ENCODE peak calls at places on chromosomes 4 and X, in seven cellular contexts. U, Q, L, K, V, T and R are unnamed samples.

GRCh38 chr4:88573995-88574394 is 18.3 kb upstream of the HERC3 start:
- DNase-seq in T (no peak), Q (no peak), L (no peak), U (no peak), V (no peak), K (no peak), R (no peak)

GRCh38 chr4:8340721-8341680 is 71.4 kb downstream of the HTRA3 start:
- DNase-seq in T (no peak), L (no peak), Q (peak), K (no peak), V (no peak), U (no peak), R (no peak)

GRCh38 chrX:148416142-148416541 is 84.3 kb upstream of the AFF2 start:
- DNase-seq in Q (no peak), V (no peak), K (no peak), L (no peak), U (no peak), T (no peak), R (no peak)

GRCh38 chrX:1248381-1249061 is 20.1 kb upstream of the CSF2RA start:
- DNase-seq in K (peak), Q (no peak), T (no peak), U (no peak), L (no peak), V (no peak), R (no peak)

GRCh38 chrX:46582964-46583363 is 9.4 kb downstream of the CHST7 start:
- DNase-seq in T (no peak), V (no peak), L (no peak), U (no peak), K (no peak), Q (peak), R (no peak)

GRCh38 chrX:148574247-148574973 is 74.0 kb downstream of the AFF2 start:
- DNase-seq in K (no peak), T (no peak), Q (no peak), L (no peak), U (no peak), V (no peak), R (no peak)

GRCh38 chrX:38692961-38693360 is 108.3 kb upstream of the MID1IP1 start:
- DNase-seq in K (no peak), L (no peak), V (no peak), T (no peak), U (no peak), Q (no peak), R (no peak)

GRCh38 chrX:29225670-29226069 is 638.4 kb downstream of the IL1RAPL1 start:
- DNase-seq in L (no peak), T (no peak), Q (no peak), K (no peak), V (no peak), U (no peak), R (no peak)

GRCh38 chr4:61173799-61174198 is 26.3 kb upstream of the ADGRL3 start:
- DNase-seq in L (no peak), V (no peak), Q (no peak), K (no peak), U (no peak), T (no peak), R (no peak)

GRCh38 chrX:153765138-153766079 is 1.4 kb downstream of the PLXNB3 start:
- DNase-seq in K (no peak), V (no peak), Q (no peak), U (no peak), L (no peak), T (no peak), R (no peak)

GRCh38 chr4:157701695-157701994 is 471.2 kb downstream of the GASK1B start:
- DNase-seq in L (no peak), K (no peak), T (no peak), V (no peak), U (no peak), Q (no peak), R (no peak)

GRCh38 chrX:69222103-69223090 is 57.1 kb upstream of the PJA1 start:
- DNase-seq in Q (peak), K (peak), V (peak), L (peak), T (peak), U (peak), R (peak)

GRCh38 chrX:119734897-119735339 is 23.5 kb upstream of the SOWAHD start:
- DNase-seq in Q (no peak), L (peak), U (no peak), V (no peak), T (peak), K (no peak), R (peak)

GRCh38 chr4:8872402-8873291 is 1.0 kb upstream of the HMX1 start:
- DNase-seq in K (no peak), Q (no peak), U (no peak), T (no peak), L (no peak), V (no peak), R (no peak)